ENCODE peak calls at places on chromosomes 3 and 15, in five cellular contexts. D is activated T-cell treated with anti-CD3 and anti-CD28 coated beads, Interleukin-2, amount 50 U/mL, for 1 hour; O is chondrocyte; F is substantia nigra; E is CD8-positive, alpha-beta memory T cell. Q is an unnamed sample.

GRCh38 chr15:101567089-101567488 is 77.6 kb upstream of the PCSK6 start:
- DNase-seq in E (no peak), D (no peak), F (no peak), O (no peak), Q (no peak)

GRCh38 chr15:40282144-40282869 is 557 bp downstream of the ANKRD63 start:
- DNase-seq in O (no peak), F (no peak), D (peak; percentile 73), E (peak; percentile 44), Q (no peak)

GRCh38 chr3:141405581-141405980 is 37.3 kb downstream of the ZBTB38 start:
- DNase-seq in E (no peak), D (no peak), O (no peak), F (no peak), Q (no peak)

GRCh38 chr15:92166751-92167412 is 226.8 kb upstream of the ST8SIA2 start:
- DNase-seq in O (no peak), D (no peak), F (peak; percentile 75), E (no peak), Q (no peak)

GRCh38 chr15:56467626-56468025 is 2.7 kb upstream of the MNS1 start:
- DNase-seq in O (no peak), D (no peak), F (no peak), E (no peak), Q (no peak)

GRCh38 chr3:185342458-185343169 is 20.3 kb upstream of the MAP3K13 start:
- DNase-seq in F (no peak), O (no peak), E (no peak), D (no peak), Q (no peak)

GRCh38 chr15:22786868-22787698 is 639 bp downstream of the NIPA1 start:
- DNase-seq in F (peak; percentile 58), O (no peak), E (no peak), D (peak; percentile 51), Q (peak; percentile 61)

GRCh38 chr3:108021131-108021530 is 69.7 kb downstream of the CD47 start:
- DNase-seq in F (no peak), E (no peak), D (no peak), O (no peak), Q (no peak)

GRCh38 chr3:11128682-11129632 is 25.3 kb upstream of the HRH1 start:
- DNase-seq in F (no peak), E (no peak), O (no peak), D (no peak), Q (no peak)

GRCh38 chr15:101059381-101060341 is 140.5 kb downstream of the LRRK1 start:
- DNase-seq in F (no peak), D (no peak), O (no peak), E (no peak), Q (no peak)

Q was measured in amygdala.